ENCODE peak calls at places on chromosomes 6 and 20, in ten cellular contexts. T is upper lobe of right lung; F is stomach; W is IMR-90; B is CD8-positive, alpha-beta memory T cell; U is left lung; Z is A549; R is aorta; E is HAP-1; M is MM.1S. A is an unnamed sample.

GRCh38 chr6:52483671-52484003 is 63.5 kb downstream of the EFHC1 start:
- DNase-seq in B (no peak), T (no peak), R (no peak), E (no peak), W (no peak), U (no peak), F (no peak), M (no peak), Z (no peak), A (no peak)

GRCh38 chr20:20462185-20462584 is 94.3 kb downstream of the INSM1 start:
- DNase-seq in Z (no peak), U (no peak), W (no peak), R (no peak), T (no peak), E (no peak), M (no peak), F (no peak), B (no peak), A (no peak)

GRCh38 chr6:128173290-128173689 is 272.4 kb upstream of the THEMIS start:
- DNase-seq in B (no peak), E (no peak), M (no peak), R (no peak), U (no peak), W (peak; percentile 11), T (no peak), F (no peak), Z (no peak), A (no peak)

GRCh38 chr6:45959534-45960195 is 56.0 kb downstream of the CLIC5 start:
- DNase-seq in B (no peak), F (no peak), T (no peak), R (no peak), Z (no peak), U (no peak), M (no peak), W (no peak), E (no peak), A (peak; percentile 62)

GRCh38 chr6:149108398-149109100 is 209.0 kb upstream of the TAB2 start:
- DNase-seq in R (no peak), U (no peak), B (no peak), T (no peak), Z (no peak), F (no peak), E (no peak), W (no peak), M (no peak), A (no peak)

GRCh38 chr6:28534880-28535279 is 9.2 kb downstream of the GPX5 start:
- DNase-seq in M (no peak), B (no peak), E (no peak), U (no peak), T (no peak), F (no peak), W (no peak), Z (no peak), R (no peak), A (no peak)

GRCh38 chr6:139161169-139161568 is 26.3 kb downstream of the HECA start:
- DNase-seq in F (no peak), Z (no peak), T (no peak), U (no peak), M (no peak), R (no peak), B (peak; percentile 50), W (peak; percentile 69), E (no peak), A (peak; percentile 40)

GRCh38 chr6:16982827-16983226 is 119.0 kb upstream of the STMND1 start:
- DNase-seq in R (no peak), F (no peak), B (no peak), E (no peak), M (no peak), T (no peak), Z (no peak), U (no peak), W (peak; percentile 99), A (no peak)

GRCh38 chr6:10151144-10151915 is 263.5 kb downstream of the TFAP2A start:
- DNase-seq in B (no peak), T (no peak), U (no peak), W (peak; percentile 5), E (no peak), F (no peak), Z (no peak), R (no peak), M (no peak), A (no peak)

GRCh38 chr6:116564921-116565872 is 6.1 kb upstream of the RWDD1 start:
- DNase-seq in F (no peak), T (peak; percentile 67), R (peak; percentile 78), E (no peak), U (peak; percentile 79), B (no peak), W (no peak), M (no peak), Z (no peak), A (peak; percentile 31)

GRCh38 chr6:42864602-42865001 is 14.8 kb upstream of the RPL7L1 start:
- DNase-seq in E (no peak), B (no peak), U (no peak), Z (no peak), R (peak; percentile 87), M (no peak), W (no peak), F (no peak), T (no peak), A (peak; percentile 67)

DNA sequence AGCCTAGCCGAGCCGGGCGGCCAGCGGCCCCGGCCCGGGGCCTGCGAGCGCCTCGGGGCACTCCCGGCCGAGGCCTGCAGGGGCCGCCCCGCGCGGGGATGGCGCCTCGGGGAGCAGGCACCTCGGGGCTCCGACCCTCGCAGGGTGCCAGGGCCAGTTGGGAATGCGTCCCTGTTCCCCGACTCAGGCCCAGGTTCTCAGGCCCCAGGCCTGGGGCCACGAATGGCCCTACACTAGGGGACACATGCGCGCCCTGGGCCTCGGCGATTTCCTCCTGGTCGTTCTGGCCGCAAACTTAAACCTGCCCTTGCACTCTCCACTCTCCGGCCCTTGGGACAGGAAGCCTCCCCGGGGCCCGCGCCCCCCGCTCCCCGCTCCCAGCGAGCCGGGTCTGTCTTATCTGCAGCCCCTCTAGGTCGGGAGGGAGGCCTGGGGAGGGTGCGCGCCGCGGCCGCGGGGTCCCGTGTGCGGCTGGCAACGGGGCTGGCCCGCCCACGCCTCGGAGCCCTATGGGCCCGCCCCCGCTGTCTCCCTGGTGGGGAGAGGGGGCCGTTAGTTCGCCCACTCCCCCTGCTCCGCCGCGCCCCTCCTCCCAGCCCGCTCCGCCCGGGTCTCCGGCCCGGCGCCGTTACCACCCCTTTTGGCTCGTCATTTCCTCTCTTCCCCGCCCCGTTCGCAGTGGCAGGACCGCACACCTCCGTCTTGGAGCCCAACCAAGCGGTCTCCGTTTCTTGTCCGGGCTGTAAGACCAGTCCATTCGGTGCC is 611 bp downstream of the NFYA start:
- DNase-seq in T (peak; percentile 93), E (peak; percentile 94), B (peak; percentile 74), F (peak; percentile 93), R (peak; percentile 94), U (peak; percentile 95), Z (peak; percentile 71), M (peak; percentile 78), W (peak; percentile 69), A (peak; percentile 92)
- H3K4me1 ChIP-seq in T (peaks cover 36% of the 10 kb centered on the region), E (peaks cover 25% of the 10 kb centered on the region), B (peaks cover 39% of the 10 kb centered on the region), F (peaks cover 64% of the 10 kb centered on the region), R (no peaks in the 10 kb centered on the region), U (peaks cover 54% of the 10 kb centered on the region), Z (peaks cover 22% of the 10 kb centered on the region), M (no peaks in the 10 kb centered on the region), W (peaks cover 3% of the 10 kb centered on the region), A (peaks cover 37% of the 10 kb centered on the region)

DNA sequence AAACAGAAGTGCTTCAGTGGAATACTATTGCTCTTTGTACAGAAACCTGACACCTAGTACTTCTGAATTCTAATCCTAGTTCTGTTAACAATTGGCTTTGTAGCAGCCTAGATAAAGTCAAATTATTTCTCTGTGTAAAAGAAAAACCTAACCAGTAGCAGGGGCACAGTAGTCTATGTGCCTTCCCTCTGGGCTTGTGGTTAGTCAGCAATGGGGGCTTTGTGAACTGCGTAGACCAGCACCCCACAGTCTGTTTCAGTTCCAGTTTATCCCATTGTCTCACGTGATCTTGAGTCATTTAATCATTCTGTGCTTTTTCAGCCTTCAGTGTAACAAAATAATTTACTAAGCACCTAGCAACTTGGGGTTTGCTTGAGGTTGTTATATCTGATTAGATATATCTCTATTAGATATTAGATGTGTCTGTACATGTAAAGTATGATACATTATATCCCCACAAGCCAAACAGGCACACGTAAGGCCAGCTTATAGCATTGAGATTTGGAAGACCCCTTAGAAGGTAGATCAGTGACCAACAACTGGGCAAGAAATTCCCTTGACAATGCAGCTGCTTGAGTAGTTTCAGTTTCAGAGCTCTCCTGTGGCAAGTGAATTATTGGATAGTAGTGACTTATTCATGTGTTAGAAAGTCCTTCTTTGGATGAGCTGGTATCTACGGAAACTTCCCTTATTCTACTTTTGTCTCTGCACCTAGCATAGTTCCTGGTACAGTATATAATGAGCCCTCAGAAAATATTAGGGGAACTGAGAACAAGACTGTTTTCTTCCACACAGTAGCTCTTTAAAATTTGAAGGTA is 27.9 kb upstream of the CCR6 start:
- DNase-seq in E (no peak), U (no peak), M (peak; percentile 30), W (no peak), Z (no peak), T (no peak), B (no peak), F (no peak), R (no peak), A (no peak)
- H3K4me1 ChIP-seq in E (no peaks in the 10 kb centered on the region), U (peaks cover 51% of the 10 kb centered on the region), M (peaks cover 18% of the 10 kb centered on the region), W (no peaks in the 10 kb centered on the region), Z (no peaks in the 10 kb centered on the region), T (no peaks in the 10 kb centered on the region), B (peaks cover 53% of the 10 kb centered on the region), F (no peaks in the 10 kb centered on the region), R (no peaks in the 10 kb centered on the region), A (no peaks in the 10 kb centered on the region)

GRCh38 chr6:140845666-140846065 is 1287.1 kb upstream of the GJE1 start:
- DNase-seq in E (no peak), M (no peak), R (no peak), Z (no peak), F (no peak), T (no peak), B (no peak), U (no peak), W (no peak), A (no peak)

GRCh38 chr6:140854363-140854762 is 1278.4 kb upstream of the GJE1 start:
- DNase-seq in W (no peak), F (no peak), Z (no peak), T (no peak), R (no peak), M (no peak), E (no peak), U (no peak), B (no peak), A (no peak)

GRCh38 chr6:140846518-140847277 is 1286.0 kb upstream of the GJE1 start:
- DNase-seq in U (no peak), W (peak; percentile 72), M (no peak), R (no peak), T (no peak), F (no peak), Z (no peak), E (no peak), B (no peak), A (no peak)

GRCh38 chr6:140850438-140850837 is 1282.3 kb upstream of the GJE1 start:
- DNase-seq in Z (no peak), R (no peak), W (peak; percentile 70), U (no peak), B (no peak), F (no peak), M (no peak), E (no peak), T (no peak), A (no peak)

GRCh38 chr6:140849441-140849840 is 1283.3 kb upstream of the GJE1 start:
- DNase-seq in W (no peak), R (no peak), U (no peak), F (no peak), M (no peak), Z (no peak), B (no peak), T (no peak), E (no peak), A (no peak)
- H3K4me1 ChIP-seq in W (peaks cover 6% of the 10 kb centered on the region), R (peaks cover 2% of the 10 kb centered on the region), U (no peaks in the 10 kb centered on the region), F (no peaks in the 10 kb centered on the region), M (no peaks in the 10 kb centered on the region), Z (peaks cover 21% of the 10 kb centered on the region), B (no peaks in the 10 kb centered on the region), T (no peaks in the 10 kb centered on the region), E (no peaks in the 10 kb centered on the region), A (no peaks in the 10 kb centered on the region)

GRCh38 chr6:94049001-94049400 is 629.6 kb upstream of the EPHA7 start:
- DNase-seq in M (no peak), T (no peak), U (no peak), E (no peak), W (no peak), B (no peak), F (no peak), R (no peak), Z (no peak), A (no peak)
- H3K4me1 ChIP-seq in M (no peaks in the 10 kb centered on the region), T (no peaks in the 10 kb centered on the region), U (no peaks in the 10 kb centered on the region), E (peaks cover 9% of the 10 kb centered on the region), W (no peaks in the 10 kb centered on the region), B (no peaks in the 10 kb centered on the region), F (no peaks in the 10 kb centered on the region), R (no peaks in the 10 kb centered on the region), Z (no peaks in the 10 kb centered on the region), A (no peaks in the 10 kb centered on the region)

A was measured in thyroid gland.